ENCODE peak calls at places on chromosomes 3 and 15, in eight cellular contexts. W is pancreas, B is fibroblast of pulmonary artery, D is NB4, J is GM12864, E is heart left ventricle, Q is GM23338, G is HL-60. Z is an unnamed sample.

GRCh38 chr15:37121492-37121891 is 21.1 kb upstream of the MEIS2 start:
- DNase-seq in J (no peak), Q (no peak), D (no peak), G (no peak), W (no peak), E (no peak), B (no peak), Z (no peak)

GRCh38 chr15:82532383-82532990 is 7.8 kb downstream of the RPS17 start:
- DNase-seq in B (no peak), D (no peak), G (no peak), J (no peak), W (no peak), Q (no peak), E (no peak), Z (no peak)

GRCh38 chr3:133276594-133276993 is 123.3 kb upstream of the BFSP2 start:
- DNase-seq in Q (peak), D (no peak), G (no peak), W (no peak), J (no peak), E (no peak), B (no peak), Z (no peak)

GRCh38 chr3:138394156-138394555 is 40.3 kb upstream of the ESYT3 start:
- DNase-seq in J (no peak), E (no peak), Q (no peak), D (no peak), G (no peak), B (no peak), W (no peak), Z (no peak)

GRCh38 chr3:159764211-159765024 is 224.2 kb upstream of the IL12A start:
- DNase-seq in Q (no peak), E (peak), B (peak), W (peak), D (no peak), G (no peak), J (no peak), Z (no peak)

GRCh38 chr15:73355866-73356265 is 12.9 kb downstream of the HCN4 start:
- DNase-seq in E (no peak), G (no peak), W (no peak), D (no peak), B (no peak), J (no peak), Q (no peak), Z (no peak)

GRCh38 chr3:64445318-64446300 is 220.3 kb upstream of the PRICKLE2 start:
- DNase-seq in J (no peak), W (peak), D (no peak), B (peak), G (no peak), E (peak), Q (peak), Z (no peak)

GRCh38 chr3:194046995-194047681 is 88.8 kb upstream of the HES1 start:
- DNase-seq in B (no peak), G (peak), D (peak), W (peak), Q (no peak), E (peak), J (no peak), Z (no peak)

GRCh38 chr3:188421151-188421821 is 267.3 kb downstream of the LPP start:
- DNase-seq in G (no peak), W (no peak), J (no peak), E (no peak), Q (no peak), B (peak), D (no peak), Z (peak)

GRCh38 chr15:62324382-62324781 is 159.3 kb upstream of the C2CD4B start:
- DNase-seq in G (no peak), D (no peak), Q (no peak), E (no peak), W (no peak), J (no peak), B (no peak), Z (no peak)

GRCh38 chr3:82044918-82045715 is 283.7 kb upstream of the GBE1 start:
- DNase-seq in D (no peak), Q (no peak), G (no peak), J (no peak), W (no peak), B (no peak), E (no peak), Z (no peak)

GRCh38 chr3:157240413-157240812 is 80.5 kb upstream of the CCNL1 start:
- DNase-seq in G (no peak), Q (no peak), E (no peak), W (no peak), J (no peak), D (no peak), B (peak), Z (no peak)

GRCh38 chr3:51717947-51718346 is 11.1 kb downstream of the GRM2 start:
- DNase-seq in E (no peak), Q (no peak), B (no peak), J (no peak), D (no peak), G (no peak), W (peak), Z (no peak)

GRCh38 chr15:72358532-72359180 is 17.2 kb downstream of the HEXA start:
- DNase-seq in J (peak), E (peak), B (peak), W (no peak), G (no peak), D (no peak), Q (no peak), Z (peak)

GRCh38 chr3:16741890-16742289 is 136.7 kb upstream of the DAZL start:
- DNase-seq in J (no peak), D (no peak), E (peak), W (no peak), Q (no peak), B (peak), G (no peak), Z (peak)

DNA sequence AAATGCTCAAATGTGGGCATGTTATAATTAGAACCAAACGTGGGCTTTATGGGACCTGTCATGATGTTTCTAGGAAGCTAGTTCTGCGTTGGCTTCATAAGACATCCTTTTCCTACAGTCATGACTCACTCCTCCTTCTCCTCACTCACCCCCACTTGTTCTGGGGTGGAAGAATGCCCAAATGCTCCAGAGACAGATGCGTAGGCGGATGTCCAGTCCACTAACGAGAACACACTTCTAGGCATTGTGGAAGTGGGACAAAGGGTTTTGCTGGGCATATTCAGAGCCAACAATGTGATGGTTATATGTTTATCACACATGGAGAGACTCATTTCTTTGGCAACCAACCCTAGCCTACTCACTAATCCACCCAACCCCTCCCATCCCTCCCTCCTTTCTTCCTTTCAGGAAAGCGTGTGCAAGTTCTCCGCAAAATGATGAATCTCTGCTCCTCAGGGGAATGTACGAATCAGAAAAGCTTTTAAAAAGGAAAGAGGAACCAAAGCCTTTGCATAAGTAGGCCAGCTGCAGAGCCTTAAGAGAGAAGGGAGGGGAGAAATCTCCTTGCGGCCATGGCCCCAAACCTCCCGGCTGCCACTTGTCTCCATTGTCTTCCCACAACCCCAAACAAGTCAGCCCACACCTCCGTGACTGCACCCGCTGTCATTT is 123.0 kb upstream of the SPRED1 start:
- DNase-seq in Q (no peak), E (peak), B (peak), W (no peak), D (peak), G (peak), J (no peak), Z (peak)
- H3K4me3 ChIP-seq in Q (no peak), E (peak), B (peak), W (no peak), D (no peak), G (no peak), J (peak), Z (peak)

GRCh38 chr3:151117044-151117443 is 31.6 kb downstream of the MED12L start:
- DNase-seq in B (no peak), G (no peak), Q (no peak), D (no peak), W (no peak), E (no peak), J (no peak), Z (no peak)
- TF ChIP-seq CTCF in B (no peak), G (no peak), Q (peak), D (no peak), W (no peak), E (no peak), J (no peak), Z (no peak)

GRCh38 chr3:38581774-38582173 is 67.7 kb downstream of the SCN5A start:
- DNase-seq in D (no peak), W (no peak), Q (no peak), J (no peak), G (no peak), E (no peak), B (no peak), Z (no peak)
- H3K4me3 ChIP-seq in D (no peak), W (no peak), Q (no peak), J (no peak), G (no peak), E (no peak), B (no peak), Z (no peak)

GRCh38 chr3:44074181-44074580 is 167.5 kb upstream of the TOPAZ1 start:
- DNase-seq in G (no peak), W (no peak), D (no peak), E (no peak), J (no peak), B (no peak), Q (peak), Z (no peak)
- TF ChIP-seq CTCF in G (no peak), W (no peak), D (no peak), E (no peak), J (no peak), B (no peak), Q (no peak), Z (no peak)

GRCh38 chr3:185320949-185321348 is 42.0 kb upstream of the MAP3K13 start:
- DNase-seq in D (no peak), W (no peak), E (no peak), J (no peak), Q (no peak), B (no peak), G (no peak), Z (no peak)

GRCh38 chr3:185316740-185317407 is 46.1 kb upstream of the MAP3K13 start:
- DNase-seq in G (peak), B (peak), E (no peak), D (peak), W (no peak), J (no peak), Q (no peak), Z (no peak)

GRCh38 chr3:185317674-185318073 is 45.3 kb upstream of the MAP3K13 start:
- DNase-seq in B (peak), D (no peak), E (no peak), G (no peak), Q (no peak), W (no peak), J (no peak), Z (no peak)

GRCh38 chr3:185319801-185320200 is 43.1 kb upstream of the MAP3K13 start:
- DNase-seq in D (no peak), G (no peak), E (no peak), B (no peak), W (no peak), J (no peak), Q (no peak), Z (no peak)

GRCh38 chr3:185318136-185318535 is 44.8 kb upstream of the MAP3K13 start:
- DNase-seq in E (no peak), D (no peak), J (no peak), Q (peak), G (no peak), B (peak), W (no peak), Z (no peak)
- H3K4me3 ChIP-seq in E (no peak), D (no peak), J (no peak), Q (no peak), G (no peak), B (no peak), W (no peak), Z (no peak)

DNA sequence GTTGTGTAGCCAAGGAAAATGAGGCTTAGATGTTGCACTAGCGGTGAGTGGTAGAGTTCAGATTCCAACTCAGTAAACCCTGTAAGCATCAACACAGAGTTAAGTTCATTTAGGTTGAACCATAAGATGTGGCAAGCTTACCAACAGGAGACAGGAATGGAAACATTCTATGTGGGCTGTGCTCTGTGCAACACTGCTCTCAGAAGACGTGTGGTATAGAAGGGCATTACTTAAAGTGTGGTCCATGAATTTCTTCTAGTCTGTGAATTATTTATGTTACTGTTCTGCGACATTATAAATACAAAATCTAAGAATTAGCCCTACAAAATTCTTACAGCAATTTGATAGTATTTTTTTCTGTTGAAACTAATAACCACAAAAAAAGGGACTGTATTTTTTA is 213.3 kb downstream of the GRM7 start:
- DNase-seq in J (no peak), G (no peak), D (no peak), E (no peak), W (no peak), Q (no peak), B (no peak), Z (no peak)
- TF ChIP-seq CTCF in J (no peak), G (no peak), D (no peak), E (no peak), W (no peak), Q (no peak), B (no peak), Z (no peak)

DNA sequence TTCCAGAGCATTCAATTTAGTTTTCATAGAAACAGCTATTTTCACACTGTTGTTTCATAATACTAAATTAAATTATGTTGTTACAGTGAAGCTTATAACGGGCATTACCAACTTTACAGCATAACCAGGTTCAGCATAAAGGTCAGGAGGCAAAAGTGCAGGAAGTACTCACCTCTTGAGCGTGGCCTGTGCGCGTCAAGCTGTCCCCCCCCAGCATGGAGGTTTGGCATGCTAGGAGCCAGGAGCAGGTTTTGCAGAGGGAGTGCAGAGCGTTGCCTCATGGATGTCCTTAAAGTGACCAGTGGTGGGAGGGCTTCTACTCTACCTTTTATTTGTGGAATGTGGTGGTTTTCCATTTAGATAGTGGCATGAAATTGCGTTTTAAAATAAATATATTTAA is 104.4 kb downstream of the EEFSEC start:
- DNase-seq in G (no peak), D (no peak), J (no peak), E (no peak), W (no peak), B (no peak), Q (no peak), Z (no peak)
- H3K4me3 ChIP-seq in G (no peak), D (no peak), J (no peak), E (no peak), W (no peak), B (no peak), Q (no peak), Z (no peak)